ENCODE peak calls at places on chromosomes 12 and 14, in four cellular contexts. O is amniotic stem cell, J is RWPE1, T is astrocyte. W is an unnamed sample.
A peak's percentile ranks its signal among the peaks of the same experiment; 100 is the strongest.

GRCh38 chr12:7154901-7155470 is 24.8 kb downstream of the CLSTN3 start:
- DNase-seq in O (no peak), J (no peak), T (no peak), W (peak; percentile 25)

GRCh38 chr12:113155060-113155459 is 5.5 kb downstream of the CFAP73 start:
- DNase-seq in O (no peak), J (no peak), T (no peak), W (no peak)

GRCh38 chr12:84842406-84843013 is 70.1 kb downstream of the SLC6A15 start:
- DNase-seq in O (peak; percentile 25), J (peak; percentile 45), T (peak; percentile 19), W (peak; percentile 65)

GRCh38 chr14:104696671-104697316 is 7.4 kb downstream of the INF2 start:
- DNase-seq in O (no peak), J (no peak), T (no peak), W (no peak)

GRCh38 chr14:101323111-101323510 is 238.2 kb upstream of the DIO3 start:
- DNase-seq in O (no peak), J (no peak), T (no peak), W (no peak)

GRCh38 chr12:27549801-27550652 is 26.0 kb downstream of the PPFIBP1 start:
- DNase-seq in O (peak; percentile 48), J (peak; percentile 72), T (peak; percentile 99), W (peak; percentile 95)

GRCh38 chr12:34292736-34293625 is 270.7 kb downstream of the ALG10 start:
- DNase-seq in O (no peak), J (no peak), T (no peak), W (no peak)

GRCh38 chr14:72594099-72594901 is 299.6 kb downstream of the DPF3 start:
- DNase-seq in O (no peak), J (no peak), T (no peak), W (no peak)

GRCh38 chr14:31205681-31206535 is 1.7 kb downstream of the HECTD1 start:
- DNase-seq in O (no peak), J (no peak), T (peak; percentile 75), W (peak; percentile 33)

GRCh38 chr14:21454843-21455550 is 926 bp downstream of the CHD8 start:
- DNase-seq in O (no peak), J (peak; percentile 16), T (no peak), W (peak; percentile 10)

GRCh38 chr14:103404032-103404918 is 19.1 kb downstream of the MARK3 start:
- DNase-seq in O (no peak), J (no peak), T (no peak), W (no peak)

GRCh38 chr12:53974084-53975018 is at the start of gene HOTAIR:
- DNase-seq in O (no peak), J (peak; percentile 76), T (no peak), W (no peak)

GRCh38 chr12:116697305-116698130 is 40.4 kb downstream of the SPRING1 start:
- DNase-seq in O (no peak), J (no peak), T (no peak), W (no peak)

GRCh38 chr12:59548930-59549329 is 46.9 kb upstream of the SLC16A7 start:
- DNase-seq in O (no peak), J (no peak), T (no peak), W (no peak)

GRCh38 chr12:56631790-56632700 is 1.9 kb upstream of the BAZ2A start:
- DNase-seq in O (no peak), J (peak; percentile 66), T (no peak), W (peak; percentile 57)

GRCh38 chr12:48286665-48287064 is 64.1 kb downstream of the ZNF641 start:
- DNase-seq in O (no peak), J (no peak), T (no peak), W (no peak)

GRCh38 chr12:8508224-8508623 is 5.1 kb upstream of the CLEC4D start:
- DNase-seq in O (no peak), J (no peak), T (no peak), W (no peak)

GRCh38 chr12:93130371-93131049 is 201.4 kb upstream of the EEA1 start:
- DNase-seq in O (no peak), J (no peak), T (no peak), W (no peak)

GRCh38 chr14:55523321-55523720 is 56.7 kb upstream of the KTN1 start:
- DNase-seq in O (no peak), J (no peak), T (no peak), W (no peak)

GRCh38 chr14:42222924-42223471 is 616.3 kb downstream of the LRFN5 start:
- DNase-seq in O (no peak), J (peak; percentile 2), T (peak; percentile 76), W (peak; percentile 64)

GRCh38 chr12:18277196-18277595 is 15.9 kb downstream of the PIK3C2G start:
- DNase-seq in O (no peak), J (no peak), T (peak; percentile 5), W (no peak)

GRCh38 chr12:130818381-130819247 is 20.4 kb downstream of the STX2 start:
- DNase-seq in O (no peak), J (peak; percentile 87), T (no peak), W (peak; percentile 52)

GRCh38 chr12:32125455-32126084 is 18.9 kb downstream of the BICD1 start:
- DNase-seq in O (no peak), J (no peak), T (peak; percentile 75), W (peak; percentile 52)

GRCh38 chr14:76828339-76829015 is 2.3 kb downstream of the LRRC74A start:
- DNase-seq in O (no peak), J (no peak), T (no peak), W (no peak)

GRCh38 chr14:81537193-81537592 is 3.5 kb upstream of the SEL1L start:
- DNase-seq in O (no peak), J (no peak), T (no peak), W (peak; percentile 20)

GRCh38 chr12:47927346-47927745 is 22.6 kb upstream of the VDR start:
- DNase-seq in O (no peak), J (no peak), T (no peak), W (no peak)

GRCh38 chr12:122082621-122083356 is 4.2 kb downstream of the MLXIP start:
- DNase-seq in O (no peak), J (no peak), T (no peak), W (no peak)

GRCh38 chr12:20369164-20370000 is 1.0 kb downstream of the PDE3A start:
- DNase-seq in O (peak; percentile 47), J (no peak), T (peak; percentile 62), W (no peak)

GRCh38 chr12:51075390-51075789 is 8.0 kb downstream of the CSRNP2 start:
- DNase-seq in O (no peak), J (no peak), T (no peak), W (no peak)

GRCh38 chr14:75630695-75631452 is 29.8 kb downstream of the ERG28 start:
- DNase-seq in O (no peak), J (no peak), T (no peak), W (no peak)

GRCh38 chr14:77040995-77041744 is 12.7 kb upstream of the IRF2BPL start:
- DNase-seq in O (no peak), J (no peak), T (no peak), W (no peak)

GRCh38 chr12:14651371-14651770 is 45.0 kb downstream of the GUCY2C start:
- DNase-seq in O (no peak), J (no peak), T (no peak), W (no peak)

GRCh38 chr12:19030180-19030579 is 99.4 kb upstream of the PLEKHA5 start:
- DNase-seq in O (no peak), J (peak; percentile 3), T (no peak), W (peak; percentile 50)

GRCh38 chr14:57834961-57835360 is 30.9 kb downstream of the SLC35F4 start:
- DNase-seq in O (no peak), J (no peak), T (no peak), W (no peak)

GRCh38 chr12:3137268-3137761 is 60.1 kb downstream of the TSPAN9 start:
- DNase-seq in O (no peak), J (no peak), T (no peak), W (no peak)